ENCODE peak calls at places on chromosome 11, in ten cellular contexts. O is adipocyte; X is NCI-H1092 treated with DMSO at 0.1 percent for 48 hours; M is neural progenitor cell; V is HFFc6; G is DMS 273 treated with DMSO at 0.1 percent for 48 hours; L is anterior cingulate cortex; K is stimulated activated naive CD8-positive, alpha-beta T cell treated with anti-CD3 and anti-CD28 coated beads, Interleukin-15, Interleukin-2, amounts not matched to agents 100 U/mL and 50 U/mL, for 24 hours; U is choroid plexus epithelial cell; Q is T-helper 9 cell. F is an unnamed sample.

GRCh38 chr11:123137496-123138270 is 57.4 kb downstream of the CLMP start:
- DNase-seq in O (peak; percentile 95), X (peak; percentile 90), M (peak; percentile 75), V (peak; percentile 89), G (no peak), L (no peak), K (no peak), U (peak; percentile 75), Q (no peak), F (no peak)

GRCh38 chr11:10651579-10652361 is 41.8 kb downstream of the IRAG1 start:
- DNase-seq in O (no peak), X (peak; percentile 83), M (no peak), V (no peak), G (no peak), L (no peak), K (no peak), U (peak; percentile 76), Q (no peak), F (no peak)

GRCh38 chr11:123303924-123304323 is 108.9 kb upstream of the CLMP start:
- DNase-seq in O (no peak), X (no peak), M (no peak), V (no peak), G (no peak), L (no peak), K (no peak), U (no peak), Q (no peak), F (no peak)

GRCh38 chr11:114172055-114172861 is 112.7 kb downstream of the ZBTB16 start:
- DNase-seq in O (no peak), X (no peak), M (no peak), V (no peak), G (no peak), L (no peak), K (no peak), U (no peak), Q (no peak), F (no peak)

GRCh38 chr11:1659478-1659877 is 29.9 kb downstream of the KRTAP5-5 start:
- DNase-seq in O (no peak), X (no peak), M (no peak), V (no peak), G (no peak), L (no peak), K (no peak), U (no peak), Q (no peak), F (no peak)

GRCh38 chr11:33634291-33634834 is 66.3 kb downstream of the C11orf91 start:
- DNase-seq in O (no peak), X (no peak), M (no peak), V (peak; percentile 84), G (no peak), L (no peak), K (no peak), U (peak; percentile 40), Q (no peak), F (no peak)

GRCh38 chr11:26319906-26320305 is 12.0 kb upstream of the ANO3 start:
- DNase-seq in O (peak; percentile 67), X (no peak), M (peak; percentile 55), V (no peak), G (no peak), L (no peak), K (no peak), U (peak; percentile 84), Q (no peak), F (no peak)

GRCh38 chr11:96155627-96156378 is 187.2 kb downstream of the MAML2 start:
- DNase-seq in O (peak; percentile 93), X (no peak), M (peak; percentile 18), V (peak; percentile 98), G (peak; percentile 29), L (peak; percentile 31), K (peak; percentile 84), U (peak; percentile 100), Q (no peak), F (no peak)

GRCh38 chr11:23313001-23313400 is 452.7 kb upstream of the CCDC179 start:
- DNase-seq in O (peak; percentile 7), X (no peak), M (no peak), V (no peak), G (no peak), L (no peak), K (no peak), U (peak; percentile 53), Q (no peak), F (no peak)

GRCh38 chr11:86302092-86302793 is at the start of gene HIKESHI:
- DNase-seq in O (peak; percentile 98), X (peak; percentile 98), M (peak; percentile 96), V (peak; percentile 97), G (peak; percentile 79), L (peak; percentile 94), K (peak; percentile 95), U (peak; percentile 98), Q (peak; percentile 86), F (peak; percentile 99)

GRCh38 chr11:77596626-77597025 is 6.9 kb downstream of the AQP11 start:
- DNase-seq in O (peak; percentile 93), X (no peak), M (no peak), V (peak; percentile 31), G (no peak), L (no peak), K (no peak), U (peak; percentile 90), Q (no peak), F (no peak)

GRCh38 chr11:86874314-86875056 is 74.1 kb downstream of the PRSS23 start:
- DNase-seq in O (no peak), X (no peak), M (no peak), V (peak; percentile 36), G (no peak), L (no peak), K (no peak), U (peak; percentile 21), Q (no peak), F (no peak)

GRCh38 chr11:5593146-5593545 is 3.3 kb upstream of the TRIM6 start:
- DNase-seq in O (no peak), X (no peak), M (no peak), V (no peak), G (no peak), L (no peak), K (no peak), U (peak; percentile 54), Q (no peak), F (no peak)

F was measured in NCI-H1105.